ENCODE peak calls at places on chromosome 3, in four cellular contexts. A is K562, I is GM12878, J is HepG2. W is an unnamed sample.

GRCh38 chr3:42612147-42612680 is 11.7 kb downstream of the NKTR start:
- DNase-seq in A (no peak), I (no peak), J (no peak), W (no peak)

GRCh38 chr3:198080521-198081384 is 120.7 kb downstream of the LMLN start:
- DNase-seq in A (peak), I (no peak), J (peak), W (peak)

GRCh38 chr3:160027541-160028195 is 39.0 kb downstream of the IL12A start:
- DNase-seq in A (no peak), I (peak), J (no peak), W (no peak)

GRCh38 chr3:183385698-183386590 is 42.5 kb downstream of the MCF2L2 start:
- DNase-seq in A (peak), I (no peak), J (peak), W (peak)

GRCh38 chr3:851098-851790 is 241.6 kb upstream of the CNTN6 start:
- DNase-seq in A (no peak), I (no peak), J (no peak), W (no peak)

GRCh38 chr3:122074621-122075265 is 19.6 kb downstream of the CD86 start:
- DNase-seq in A (no peak), I (peak), J (no peak), W (no peak)

GRCh38 chr3:124053871-124054270 is 61.9 kb upstream of the ROPN1 start:
- DNase-seq in A (no peak), I (no peak), J (no peak), W (no peak)

GRCh38 chr3:37892917-37893595 is 31.4 kb downstream of the CTDSPL start:
- DNase-seq in A (no peak), I (no peak), J (peak), W (no peak)

GRCh38 chr3:143134446-143134845 is 14.9 kb downstream of the CHST2 start:
- DNase-seq in A (no peak), I (no peak), J (no peak), W (no peak)

GRCh38 chr3:179149951-179150350 is 1.8 kb downstream of the PIK3CA start:
- DNase-seq in A (no peak), I (no peak), J (no peak), W (no peak)

GRCh38 chr3:125695688-125696087 is 100.4 kb upstream of the OSBPL11 start:
- DNase-seq in A (no peak), I (no peak), J (no peak), W (no peak)
- TF ChIP-seq TARDBP in A (no peak), I (no peak), J (no peak), W (no peak)

DNA sequence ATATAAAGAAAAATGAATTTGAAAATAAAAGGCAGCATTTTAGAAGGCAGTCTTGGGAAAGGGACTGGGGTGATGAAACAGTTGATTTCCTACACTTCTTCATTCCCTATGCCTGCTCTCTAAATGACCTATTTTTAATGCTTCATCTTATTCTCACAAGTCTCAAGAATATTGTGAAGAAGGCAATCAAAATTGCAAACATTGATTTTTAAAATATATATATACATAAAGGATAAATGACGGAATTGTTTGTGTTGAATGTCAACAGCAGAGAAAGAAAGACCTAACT is 8.8 kb upstream of the CBLB start:
- DNase-seq in A (no peak), I (no peak), J (no peak), W (no peak)
- TF ChIP-seq TARDBP in A (no peak), I (no peak), J (no peak), W (no peak)

GRCh38 chr3:99794485-99794884 is 23.2 kb upstream of the CMSS1 start:
- DNase-seq in A (no peak), I (no peak), J (no peak), W (no peak)

DNA sequence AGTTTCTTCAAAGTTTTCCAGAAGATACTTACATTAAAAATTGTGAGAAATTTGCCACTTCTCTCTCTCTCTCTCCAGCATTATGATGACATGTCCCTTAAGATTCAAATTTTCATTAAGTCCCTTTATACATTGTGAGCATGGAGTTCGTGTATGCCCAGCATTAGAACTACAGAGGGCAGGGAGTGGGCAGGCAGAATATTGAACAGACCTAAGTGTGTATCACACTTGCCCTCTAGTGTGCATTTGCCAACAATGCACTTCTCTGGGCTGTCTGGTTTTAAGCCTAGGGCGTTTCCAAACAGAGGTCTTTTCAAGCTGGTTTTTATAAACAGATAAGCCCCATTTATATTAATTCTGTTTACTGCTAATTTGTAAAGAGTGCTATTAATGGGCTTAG is 28.3 kb upstream of the CMSS1 start:
- DNase-seq in A (peak), I (no peak), J (peak), W (peak)
- TF ChIP-seq TARDBP in A (no peak), I (no peak), J (no peak), W (no peak)

DNA sequence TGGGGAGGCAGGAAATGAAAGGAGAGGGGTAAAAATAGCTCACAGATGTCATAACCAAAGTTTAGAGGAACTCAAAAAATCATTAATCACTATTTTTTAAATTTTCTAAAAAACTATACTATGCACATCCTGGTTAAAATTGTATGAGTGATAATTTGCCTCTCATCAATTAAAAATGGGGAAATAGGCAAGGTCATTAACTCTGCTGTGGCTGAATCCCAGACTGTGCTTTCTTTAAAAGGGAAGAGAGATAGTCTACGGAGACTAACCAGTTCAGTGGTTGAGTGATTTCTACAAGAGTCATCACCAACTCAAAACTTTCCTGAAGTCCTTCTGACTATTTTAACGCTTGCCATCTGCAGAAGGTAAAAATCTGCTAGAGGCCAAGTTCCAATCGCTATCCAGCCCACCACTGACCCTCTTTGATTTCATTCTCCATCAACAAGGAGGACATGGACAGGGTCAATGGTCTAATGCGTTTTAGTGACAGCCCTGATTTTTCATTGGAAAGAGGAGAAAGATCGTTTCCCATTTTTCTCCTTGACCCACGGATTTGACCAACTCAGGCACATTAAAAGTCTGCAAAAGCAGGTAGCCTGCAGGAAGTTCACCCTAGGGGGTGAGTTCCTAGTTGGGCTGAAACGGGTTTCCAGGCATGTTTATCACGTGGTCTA is 850 bp downstream of the SUCLG2 start:
- DNase-seq in A (peak), I (no peak), J (peak), W (peak)
- TF ChIP-seq TARDBP in A (no peak), I (no peak), J (no peak), W (no peak)

DNA sequence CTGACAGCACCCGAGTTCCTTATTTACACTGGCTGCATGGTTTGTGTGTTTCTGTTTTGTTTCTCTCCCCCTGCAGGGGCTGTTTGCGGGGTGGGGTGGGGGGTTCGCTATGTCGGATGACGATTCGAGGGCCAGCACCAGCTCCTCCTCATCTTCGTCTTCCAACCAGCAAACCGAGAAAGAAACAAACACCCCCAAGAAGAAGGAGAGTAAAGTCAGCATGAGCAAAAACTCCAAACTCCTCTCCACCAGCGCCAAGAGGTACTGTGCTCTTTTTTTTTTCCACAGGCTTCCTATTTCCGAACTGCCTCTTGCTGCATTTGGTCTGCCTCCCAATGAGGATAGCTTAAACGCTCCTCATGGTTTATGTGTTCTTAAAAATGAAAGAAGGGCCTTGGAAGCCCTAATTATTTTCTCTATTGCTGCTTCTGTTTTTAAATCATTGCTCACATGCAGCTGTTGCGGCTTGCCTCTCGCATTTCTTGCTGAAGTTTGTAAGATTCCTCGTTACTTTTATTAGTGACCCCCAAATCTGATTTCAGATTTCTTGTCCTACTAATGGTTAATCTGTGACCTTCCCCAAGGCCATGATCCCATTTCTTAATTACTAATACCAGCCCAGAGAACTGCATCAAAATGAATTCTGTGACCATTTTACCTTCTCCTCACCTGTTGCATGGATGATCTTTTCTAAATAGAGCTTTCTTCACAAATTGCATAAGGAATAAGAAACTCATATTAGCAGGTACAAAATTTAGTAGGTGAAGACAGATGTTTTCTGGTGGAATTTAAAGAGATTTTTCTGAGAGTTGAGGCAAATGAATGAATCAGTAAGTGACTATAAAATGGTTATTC is 1.6 kb downstream of the UBE2E1 start:
- DNase-seq in A (peak), I (no peak), J (no peak), W (no peak)
- TF ChIP-seq TARDBP in A (no peak), I (no peak), J (no peak), W (no peak)

DNA sequence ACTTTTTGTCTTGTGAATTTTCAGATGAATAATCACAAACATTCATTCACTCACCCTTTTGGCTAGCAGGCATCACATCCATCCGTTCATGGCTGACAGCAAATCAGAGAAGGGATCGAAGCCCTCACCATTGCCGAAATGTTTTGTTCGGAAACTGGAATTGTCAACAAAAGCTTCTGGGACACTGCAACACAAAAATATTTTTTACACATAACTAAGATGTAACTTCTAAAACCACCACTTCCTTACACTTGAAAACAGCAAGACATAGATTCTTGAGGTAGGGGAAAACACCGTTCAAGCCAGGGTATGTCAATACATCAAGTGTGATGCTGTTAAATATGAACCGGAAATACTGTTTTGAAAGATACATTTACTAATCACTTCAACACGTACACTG is 90.2 kb downstream of the FOXP1 start:
- DNase-seq in A (no peak), I (no peak), J (no peak), W (no peak)
- TF ChIP-seq TARDBP in A (no peak), I (no peak), J (no peak), W (no peak)

W was measured in HEK293T.